ENCODE peak calls at places on chromosome 17, in four cellular contexts. X is LHCN-M2, B is brain pericyte, J is ELF-1. A is an unnamed sample.
A peak's percentile ranks its signal among the peaks of the same experiment; 100 is the strongest.

GRCh38 chr17:58320163-58320558 is 8.4 kb downstream of the TSPOAP1 start:
- DNase-seq in J (no peak), X (no peak), B (no peak), A (no peak)

GRCh38 chr17:1709403-1709891 is 730 bp downstream of the TLCD2 start:
- DNase-seq in X (no peak), J (peak; percentile 14), B (no peak), A (no peak)

GRCh38 chr17:33436321-33436720 is 143.2 kb upstream of the ASIC2 start:
- DNase-seq in B (no peak), J (peak; percentile 11), X (peak; percentile 85), A (no peak)

GRCh38 chr17:2995362-2995761 is 68.0 kb downstream of the OR1D5 start:
- DNase-seq in B (no peak), X (no peak), J (peak; percentile 53), A (no peak)

GRCh38 chr17:34723875-34724274 is 144.5 kb downstream of the TMEM132E start:
- DNase-seq in J (no peak), X (no peak), B (no peak), A (no peak)

GRCh38 chr17:31663576-31663975 is 195.5 kb downstream of the COPRS start:
- DNase-seq in X (no peak), J (no peak), B (no peak), A (no peak)

GRCh38 chr17:66426397-66427033 is 124.1 kb downstream of the PRKCA start:
- DNase-seq in J (peak; percentile 40), X (no peak), B (no peak), A (no peak)

GRCh38 chr17:80802626-80803450 is 188.8 kb upstream of the CHMP6 start:
- DNase-seq in X (no peak), J (no peak), B (no peak), A (no peak)

GRCh38 chr17:17303847-17304490 is 796 bp downstream of the NT5M start:
- DNase-seq in B (no peak), X (no peak), J (no peak), A (no peak)

GRCh38 chr17:49646391-49647255 is 31.3 kb downstream of the SPOP start:
- DNase-seq in B (no peak), J (peak; percentile 13), X (peak; percentile 83), A (peak; percentile 24)

GRCh38 chr17:44049294-44050080 is 17.0 kb downstream of the LSM12 start:
- DNase-seq in B (no peak), J (no peak), X (peak; percentile 99), A (no peak)

GRCh38 chr17:79951361-79952264 is 84.1 kb downstream of the TBC1D16 start:
- DNase-seq in J (peak; percentile 95), B (no peak), X (peak; percentile 79), A (peak; percentile 45)

GRCh38 chr17:75809631-75810111 is 25.1 kb downstream of the UNK start:
- DNase-seq in X (no peak), B (no peak), J (no peak), A (no peak)

GRCh38 chr17:60600490-60601431 is 768 bp downstream of the PPM1D start:
- DNase-seq in X (peak; percentile 84), J (peak; percentile 81), B (no peak), A (no peak)

GRCh38 chr17:74968361-74968780 is 4.2 kb downstream of the HID1 start:
- DNase-seq in J (peak; percentile 50), B (no peak), X (no peak), A (no peak)

GRCh38 chr17:80927791-80928216 is 63.8 kb upstream of the CHMP6 start:
- DNase-seq in X (no peak), J (peak; percentile 83), B (peak; percentile 62), A (peak; percentile 52)

GRCh38 chr17:47895254-47895855 is 681 bp upstream of the SP2 start:
- DNase-seq in X (peak; percentile 36), J (no peak), B (no peak), A (no peak)

GRCh38 chr17:63826468-63827001 is 696 bp upstream of the PSMC5 start:
- DNase-seq in B (no peak), J (no peak), X (peak; percentile 15), A (no peak)

GRCh38 chr17:47315451-47316266 is 8.1 kb upstream of the EFCAB13 start:
- DNase-seq in J (peak; percentile 15), X (peak; percentile 74), B (peak; percentile 74), A (peak; percentile 62)

GRCh38 chr17:77319211-77320031 is 178.7 kb downstream of the SEC14L1 start:
- DNase-seq in J (peak; percentile 81), X (peak; percentile 92), B (no peak), A (no peak)

GRCh38 chr17:71217769-71218168 is 903.1 kb upstream of the SOX9 start:
- DNase-seq in B (no peak), X (no peak), J (no peak), A (no peak)

GRCh38 chr17:67221062-67221998 is 23.7 kb downstream of the HELZ start:
- DNase-seq in B (no peak), X (peak; percentile 52), J (peak; percentile 53), A (no peak)